ENCODE peak calls at places on chromosomes 3 and 15, in seven cellular contexts. A is heart right ventricle, R is right atrium auricular region, V is cardiac muscle cell, J is hepatocyte, W is H9, Q is esophagus muscularis mucosa. Z is an unnamed sample. For H3K9me3, the result is how much of the 10 kb centered on the place peaks cover.

GRCh38 chr3:154122912-154123559 is 1.8 kb downstream of the ARHGEF26 start:
- DNase-seq in A (no peak), R (no peak), V (peak), J (peak), W (no peak), Q (no peak), Z (peak)

GRCh38 chr3:131405411-131405810 is 23.8 kb downstream of the NUDT16 start:
- DNase-seq in A (no peak), R (no peak), V (no peak), J (no peak), W (no peak), Q (no peak), Z (no peak)

GRCh38 chr3:72448858-72449257 is 399.4 kb downstream of the SHQ1 start:
- DNase-seq in A (no peak), R (no peak), V (peak), J (no peak), W (no peak), Q (no peak), Z (no peak)

GRCh38 chr15:80503319-80503952 is 99.3 kb downstream of the ARNT2 start:
- DNase-seq in A (no peak), R (no peak), V (no peak), J (no peak), W (peak), Q (peak), Z (no peak)

GRCh38 chr3:89522168-89522567 is 414.7 kb downstream of the EPHA3 start:
- DNase-seq in A (no peak), R (no peak), V (peak), J (no peak), W (no peak), Q (no peak), Z (no peak)

GRCh38 chr3:5634411-5634810 is 446.9 kb downstream of the EDEM1 start:
- DNase-seq in A (no peak), R (no peak), V (no peak), J (no peak), W (peak), Q (no peak), Z (no peak)

GRCh38 chr3:186053954-186054353 is 54.9 kb downstream of the ETV5 start:
- DNase-seq in A (no peak), R (no peak), V (no peak), J (no peak), W (no peak), Q (no peak), Z (no peak)

GRCh38 chr3:24387000-24387399 is 107.7 kb downstream of the THRB start:
- DNase-seq in A (no peak), R (no peak), V (peak), J (no peak), W (no peak), Q (no peak), Z (no peak)

GRCh38 chr3:43153189-43154083 is 47.6 kb upstream of the POMGNT2 start:
- DNase-seq in A (peak), R (peak), V (peak), J (peak), W (no peak), Q (peak), Z (no peak)

GRCh38 chr15:68684476-68684875 is 105.7 kb downstream of the CORO2B start:
- DNase-seq in A (no peak), R (no peak), V (no peak), J (no peak), W (no peak), Q (no peak), Z (no peak)

GRCh38 chr15:41917767-41918430 is 24.0 kb upstream of the SPTBN5 start:
- DNase-seq in A (peak), R (peak), V (peak), J (peak), W (no peak), Q (no peak), Z (peak)

GRCh38 chr3:110397115-110397514 is 674.5 kb upstream of the NECTIN3 start:
- DNase-seq in A (no peak), R (no peak), V (no peak), J (no peak), W (no peak), Q (no peak), Z (peak)

GRCh38 chr3:71226565-71227281 is 356.8 kb downstream of the FOXP1 start:
- DNase-seq in A (peak), R (no peak), V (peak), J (no peak), W (no peak), Q (no peak), Z (no peak)

GRCh38 chr3:13879102-13879945 is 547 bp downstream of the WNT7A start:
- DNase-seq in A (no peak), R (no peak), V (no peak), J (peak), W (peak), Q (no peak), Z (no peak)

GRCh38 chr15:44490628-44491027 is 46.3 kb upstream of the EIF3J start:
- DNase-seq in A (no peak), R (no peak), V (no peak), J (no peak), W (no peak), Q (no peak), Z (no peak)

GRCh38 chr3:130658666-130659065 is 88.0 kb downstream of the PIK3R4 start:
- DNase-seq in A (no peak), R (no peak), V (peak), J (peak), W (no peak), Q (no peak), Z (peak)

GRCh38 chr15:39685999-39686613 is 96.5 kb downstream of the FSIP1 start:
- DNase-seq in A (no peak), R (no peak), V (peak), J (peak), W (no peak), Q (no peak), Z (peak)

DNA sequence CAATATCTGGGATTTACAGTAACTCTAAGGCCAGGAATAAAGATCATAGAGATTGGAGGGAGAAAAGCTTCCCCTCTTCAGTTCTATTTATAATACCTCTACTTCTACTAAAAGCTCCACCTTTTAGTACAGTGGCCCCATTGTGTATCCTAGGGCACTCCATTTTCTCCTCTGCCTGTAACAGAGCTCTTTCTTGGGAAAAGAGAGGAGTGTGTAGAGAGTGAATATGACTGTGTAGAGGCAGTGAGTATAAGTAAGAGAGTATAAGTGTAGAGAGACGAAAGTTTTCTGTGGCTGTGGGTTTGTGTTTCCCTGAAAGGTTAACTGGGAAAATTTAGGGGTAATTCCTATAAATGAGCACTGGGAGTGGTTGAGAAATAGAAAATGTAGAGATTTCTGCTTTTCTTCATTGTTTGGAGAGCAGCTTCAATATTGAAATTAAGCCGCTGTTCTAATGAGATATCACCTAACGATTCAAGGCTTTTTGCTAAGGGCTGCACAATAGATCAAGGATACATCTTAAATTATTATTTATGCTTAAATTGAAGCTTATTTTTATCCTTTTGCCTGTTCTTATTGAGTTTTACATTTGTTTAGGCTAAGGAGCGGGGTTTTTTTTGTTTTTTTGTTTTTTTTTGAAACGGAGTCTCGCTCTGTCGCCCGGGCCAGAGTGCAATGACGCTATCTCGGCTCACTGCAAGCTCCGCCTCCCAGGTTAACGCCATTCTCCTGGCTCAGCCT is 6.8 kb downstream of the IQGAP1 start:
- DNase-seq in A (no peak), R (no peak), V (no peak), J (no peak), W (no peak), Q (no peak), Z (no peak)
- H3K9me3 ChIP-seq in A (under half), R (under half), V (under half), J (under half), W (under half), Q (under half), Z (under half)

GRCh38 chr15:61097852-61098251 is 131.2 kb downstream of the RORA start:
- DNase-seq in A (no peak), R (no peak), V (no peak), J (no peak), W (no peak), Q (no peak), Z (no peak)
- H3K9me3 ChIP-seq in A (under half), R (under half), V (under half), J (under half), W (under half), Q (under half), Z (under half)

DNA sequence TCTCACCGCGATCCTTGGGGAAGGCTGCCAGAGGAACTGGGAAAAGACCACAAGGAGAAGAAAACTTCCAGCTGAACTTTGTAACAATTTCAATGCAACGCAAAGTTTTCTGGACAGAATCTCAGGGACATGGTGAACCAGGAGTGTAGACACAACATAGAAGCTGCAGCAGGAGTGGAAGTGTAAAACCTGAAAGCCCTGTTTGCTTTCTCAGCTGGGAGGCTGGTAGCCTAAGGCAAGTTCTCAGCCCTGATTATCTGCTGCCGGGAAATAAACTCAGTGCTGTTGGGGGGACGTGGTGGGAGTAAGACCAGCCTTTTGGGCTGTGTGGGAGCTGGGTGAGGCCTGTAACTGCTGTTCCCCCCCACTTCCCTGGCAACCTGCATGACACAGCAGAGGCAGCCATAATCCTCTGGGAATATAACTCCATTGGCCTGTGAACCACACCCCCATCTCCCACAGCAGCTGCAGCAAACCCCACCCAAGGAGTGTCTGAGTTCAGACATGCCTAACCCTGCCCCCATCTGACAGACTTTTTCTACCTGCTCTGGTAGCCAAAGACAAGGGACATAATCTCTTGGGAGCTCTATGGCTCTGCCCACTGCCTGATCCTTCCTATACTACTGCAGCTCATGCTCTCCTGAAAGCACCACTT is 106.7 kb downstream of the ZNF621 start:
- DNase-seq in A (no peak), R (no peak), V (peak), J (no peak), W (no peak), Q (no peak), Z (no peak)
- H3K9me3 ChIP-seq in A (under half), R (under half), V (under half), J (under half), W (under half), Q (under half), Z (under half)

GRCh38 chr3:124658270-124658669 is 72.0 kb upstream of the UMPS start:
- DNase-seq in A (no peak), R (no peak), V (no peak), J (no peak), W (no peak), Q (no peak), Z (no peak)
- H3K9me3 ChIP-seq in A (under half), R (under half), V (under half), J (under half), W (under half), Q (under half), Z (under half)